ENCODE peak calls at places on chromosomes 5 and 9, in ten cellular contexts. X, H, G, K, N, J, Z, L, O and S are unnamed samples.

GRCh38 chr9:135516132-135516860 is 4.9 kb upstream of the LCN1 start:
- DNase-seq in X (no peak), H (no peak), G (peak), K (no peak), N (no peak), J (peak), Z (no peak), L (no peak), O (no peak), S (no peak)

GRCh38 chr5:171250738-171251137 is 58.3 kb upstream of the TLX3 start:
- DNase-seq in X (no peak), H (no peak), G (no peak), K (no peak), N (no peak), J (no peak), Z (no peak), L (no peak), O (no peak), S (no peak)

GRCh38 chr5:102778478-102778877 is 23.4 kb downstream of the PAM start:
- DNase-seq in X (no peak), H (no peak), G (no peak), K (no peak), N (no peak), J (peak), Z (peak), L (no peak), O (no peak), S (no peak)

GRCh38 chr5:50967388-50968039 is 301.1 kb downstream of the PARP8 start:
- DNase-seq in X (peak), H (peak), G (no peak), K (no peak), N (no peak), J (no peak), Z (no peak), L (peak), O (peak), S (no peak)

GRCh38 chr5:140150201-140150600 is 24.5 kb downstream of the IGIP start:
- DNase-seq in X (no peak), H (no peak), G (no peak), K (no peak), N (no peak), J (no peak), Z (no peak), L (no peak), O (no peak), S (no peak)

GRCh38 chr5:149404746-149405549 is 25.9 kb upstream of the IL17B start:
- DNase-seq in X (no peak), H (peak), G (peak), K (no peak), N (peak), J (no peak), Z (peak), L (no peak), O (no peak), S (no peak)

GRCh38 chr9:113632776-113633590 is 169.5 kb downstream of the RGS3 start:
- DNase-seq in X (no peak), H (no peak), G (peak), K (no peak), N (no peak), J (peak), Z (peak), L (no peak), O (no peak), S (peak)

GRCh38 chr9:131951905-131952304 is 127.8 kb downstream of the MED27 start:
- DNase-seq in X (no peak), H (no peak), G (peak), K (no peak), N (no peak), J (no peak), Z (peak), L (no peak), O (no peak), S (no peak)

GRCh38 chr5:65326912-65327311 is 154.8 kb downstream of the ADAMTS6 start:
- DNase-seq in X (no peak), H (no peak), G (no peak), K (no peak), N (no peak), J (no peak), Z (peak), L (no peak), O (no peak), S (no peak)

GRCh38 chr5:8538813-8539212 is 669.9 kb downstream of the MTRR start:
- DNase-seq in X (no peak), H (no peak), G (no peak), K (no peak), N (no peak), J (no peak), Z (no peak), L (no peak), O (no peak), S (no peak)

GRCh38 chr5:107781451-107781850 is 110.7 kb upstream of the EFNA5 start:
- DNase-seq in X (peak), H (no peak), G (no peak), K (no peak), N (no peak), J (no peak), Z (peak), L (no peak), O (peak), S (no peak)

GRCh38 chr9:121153642-121154041 is 48.0 kb downstream of the RAB14 start:
- DNase-seq in X (no peak), H (no peak), G (no peak), K (no peak), N (no peak), J (no peak), Z (no peak), L (no peak), O (no peak), S (no peak)

GRCh38 chr5:5141625-5142527 is 1.7 kb downstream of the ADAMTS16 start:
- DNase-seq in X (peak), H (peak), G (peak), K (no peak), N (peak), J (peak), Z (peak), L (peak), O (peak), S (no peak)

GRCh38 chr5:109951758-109952157 is 262.0 kb downstream of the MAN2A1 start:
- DNase-seq in X (no peak), H (no peak), G (no peak), K (no peak), N (no peak), J (no peak), Z (no peak), L (no peak), O (no peak), S (no peak)

GRCh38 chr9:135919318-135919717 is 12.0 kb upstream of the CAMSAP1 start:
- DNase-seq in X (no peak), H (no peak), G (no peak), K (no peak), N (no peak), J (no peak), Z (no peak), L (no peak), O (no peak), S (no peak)

GRCh38 chr5:95035891-95036675 is 248.8 kb downstream of the MCTP1 start:
- DNase-seq in X (no peak), H (no peak), G (no peak), K (no peak), N (no peak), J (no peak), Z (no peak), L (no peak), O (no peak), S (no peak)

GRCh38 chr9:99231708-99232107 is 9.6 kb downstream of the SEC61B start:
- DNase-seq in X (no peak), H (peak), G (no peak), K (no peak), N (no peak), J (peak), Z (no peak), L (peak), O (peak), S (no peak)

GRCh38 chr5:2906302-2907090 is 155.0 kb upstream of the IRX2 start:
- DNase-seq in X (no peak), H (no peak), G (no peak), K (no peak), N (no peak), J (no peak), Z (no peak), L (no peak), O (no peak), S (no peak)

GRCh38 chr5:673837-674629 is 19.1 kb downstream of the TPPP start:
- DNase-seq in X (no peak), H (no peak), G (no peak), K (no peak), N (no peak), J (no peak), Z (no peak), L (no peak), O (no peak), S (peak)

GRCh38 chr5:159825551-159826051 is 90.7 kb upstream of the ADRA1B start:
- DNase-seq in X (no peak), H (peak), G (no peak), K (no peak), N (peak), J (no peak), Z (no peak), L (no peak), O (no peak), S (peak)

GRCh38 chr5:167587768-167588167 is 703.7 kb upstream of the WWC1 start:
- DNase-seq in X (no peak), H (peak), G (no peak), K (no peak), N (no peak), J (no peak), Z (peak), L (peak), O (peak), S (no peak)

GRCh38 chr9:135410831-135411473 is 68.6 kb upstream of the PPP1R26 start:
- DNase-seq in X (no peak), H (no peak), G (no peak), K (no peak), N (no peak), J (no peak), Z (no peak), L (no peak), O (no peak), S (no peak)

GRCh38 chr5:142792012-142792864 is 22.1 kb downstream of the ARHGAP26 start:
- DNase-seq in X (no peak), H (no peak), G (no peak), K (no peak), N (no peak), J (no peak), Z (no peak), L (no peak), O (no peak), S (no peak)

GRCh38 chr5:90548069-90548593 is 10.5 kb upstream of the ADGRV1 start:
- DNase-seq in X (peak), H (peak), G (no peak), K (no peak), N (peak), J (no peak), Z (peak), L (no peak), O (peak), S (peak)

GRCh38 chr5:13985736-13986418 is 41.4 kb upstream of the DNAH5 start:
- DNase-seq in X (no peak), H (peak), G (peak), K (no peak), N (peak), J (no peak), Z (peak), L (no peak), O (no peak), S (no peak)

GRCh38 chr5:117594165-117594564 is 1019.5 kb upstream of the SEMA6A start:
- DNase-seq in X (no peak), H (no peak), G (peak), K (no peak), N (no peak), J (no peak), Z (no peak), L (no peak), O (no peak), S (no peak)

DNA sequence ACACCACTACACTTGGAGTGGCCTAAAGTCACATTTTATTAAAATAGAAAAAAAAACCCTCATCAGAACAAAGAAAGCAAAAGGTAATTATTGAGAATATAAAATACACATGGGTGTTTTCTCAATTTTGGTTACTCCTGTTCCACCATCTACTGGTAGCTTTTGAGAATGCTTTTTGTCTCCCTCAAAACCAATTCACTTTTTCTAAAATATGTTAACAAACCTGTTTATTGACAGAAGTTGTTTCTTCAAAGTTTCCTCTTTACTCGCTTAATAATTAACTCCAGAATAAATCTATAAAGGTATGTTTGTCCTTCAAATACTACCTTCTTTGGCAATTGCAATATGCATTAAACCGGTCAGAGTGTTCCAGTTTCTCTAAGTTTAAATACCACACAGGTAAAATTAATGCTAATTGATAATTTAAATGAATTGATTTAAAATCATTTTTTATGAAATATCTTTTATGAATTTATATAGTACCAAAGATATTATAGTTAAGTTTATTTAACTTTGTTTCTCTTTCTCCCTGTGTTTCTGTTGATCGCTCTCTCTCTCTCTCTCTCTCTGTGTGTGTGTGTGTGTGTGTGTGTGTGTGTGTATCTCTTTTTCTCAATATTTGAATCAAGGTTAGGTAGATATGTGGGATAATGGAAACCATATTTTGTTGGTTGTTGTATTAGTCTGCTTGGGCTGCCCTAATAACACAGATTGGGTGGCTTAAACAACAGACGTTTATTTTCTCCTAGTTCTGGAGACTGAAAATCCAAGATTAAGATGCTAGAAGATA is 487.4 kb downstream of the PRDM9 start:
- DNase-seq in X (no peak), H (no peak), G (no peak), K (no peak), N (no peak), J (no peak), Z (no peak), L (no peak), O (no peak), S (no peak)
- TF ChIP-seq CTCF in X (no peak), H (no peak), G (no peak), K (peak), N (peak), J (no peak), Z (no peak), L (peak), O (no peak), S (no peak)

GRCh38 chr5:132868754-132869153 is 2.3 kb downstream of the UQCRQ start:
- DNase-seq in X (no peak), H (no peak), G (no peak), K (no peak), N (no peak), J (no peak), Z (no peak), L (no peak), O (no peak), S (no peak)

GRCh38 chr5:132865668-132866341 is 464 bp downstream of the GDF9 start:
- DNase-seq in X (no peak), H (no peak), G (no peak), K (no peak), N (no peak), J (no peak), Z (no peak), L (no peak), O (no peak), S (no peak)

GRCh38 chr5:132870801-132871200 is 2.7 kb upstream of the LEAP2 start:
- DNase-seq in X (no peak), H (no peak), G (no peak), K (no peak), N (no peak), J (no peak), Z (no peak), L (no peak), O (no peak), S (no peak)

GRCh38 chr5:132867046-132867451 is 607 bp downstream of the UQCRQ start:
- DNase-seq in X (no peak), H (no peak), G (peak), K (no peak), N (no peak), J (no peak), Z (no peak), L (no peak), O (no peak), S (no peak)

GRCh38 chr5:132866342-132867045 is at the start of the genes GDF9 and UQCRQ:
- DNase-seq in X (peak), H (peak), G (peak), K (peak), N (peak), J (peak), Z (peak), L (peak), O (peak), S (peak)
- TF ChIP-seq CTCF in X (no peak), H (no peak), G (no peak), K (no peak), N (peak), J (no peak), Z (peak), L (no peak), O (no peak), S (no peak)

GRCh38 chr5:44951371-44951770 is 142.6 kb downstream of the MRPS30 start:
- DNase-seq in X (no peak), H (no peak), G (no peak), K (no peak), N (no peak), J (no peak), Z (no peak), L (no peak), O (no peak), S (no peak)

GRCh38 chr5:44949687-44950086 is 140.9 kb downstream of the MRPS30 start:
- DNase-seq in X (no peak), H (no peak), G (no peak), K (no peak), N (no peak), J (no peak), Z (no peak), L (no peak), O (no peak), S (no peak)

GRCh38 chr5:44953078-44953477 is 144.3 kb downstream of the MRPS30 start:
- DNase-seq in X (no peak), H (no peak), G (no peak), K (no peak), N (no peak), J (no peak), Z (no peak), L (no peak), O (no peak), S (no peak)

GRCh38 chr5:44952376-44952775 is 143.6 kb downstream of the MRPS30 start:
- DNase-seq in X (no peak), H (peak), G (no peak), K (no peak), N (peak), J (no peak), Z (peak), L (no peak), O (peak), S (no peak)
- TF ChIP-seq CTCF in X (peak), H (peak), G (peak), K (peak), N (peak), J (peak), Z (peak), L (peak), O (peak), S (peak)

GRCh38 chr5:151082274-151082902 is 1.6 kb upstream of the TNIP1 start:
- DNase-seq in X (peak), H (peak), G (no peak), K (no peak), N (no peak), J (no peak), Z (no peak), L (no peak), O (peak), S (no peak)

GRCh38 chr5:151081426-151082273 is 816 bp upstream of the TNIP1 start:
- DNase-seq in X (peak), H (no peak), G (no peak), K (no peak), N (no peak), J (no peak), Z (peak), L (no peak), O (no peak), S (no peak)

GRCh38 chr5:151078490-151079262 is 2.2 kb downstream of the TNIP1 start:
- DNase-seq in X (no peak), H (peak), G (no peak), K (no peak), N (no peak), J (peak), Z (no peak), L (no peak), O (no peak), S (no peak)

GRCh38 chr5:151079838-151080619 is 805 bp downstream of the TNIP1 start:
- DNase-seq in X (no peak), H (peak), G (no peak), K (no peak), N (peak), J (peak), Z (peak), L (no peak), O (peak), S (no peak)

GRCh38 chr5:151080620-151081425 is at the start of gene TNIP1:
- DNase-seq in X (peak), H (peak), G (peak), K (peak), N (peak), J (peak), Z (peak), L (peak), O (peak), S (peak)
- TF ChIP-seq CTCF in X (no peak), H (no peak), G (no peak), K (no peak), N (no peak), J (no peak), Z (no peak), L (no peak), O (no peak), S (no peak)

DNA sequence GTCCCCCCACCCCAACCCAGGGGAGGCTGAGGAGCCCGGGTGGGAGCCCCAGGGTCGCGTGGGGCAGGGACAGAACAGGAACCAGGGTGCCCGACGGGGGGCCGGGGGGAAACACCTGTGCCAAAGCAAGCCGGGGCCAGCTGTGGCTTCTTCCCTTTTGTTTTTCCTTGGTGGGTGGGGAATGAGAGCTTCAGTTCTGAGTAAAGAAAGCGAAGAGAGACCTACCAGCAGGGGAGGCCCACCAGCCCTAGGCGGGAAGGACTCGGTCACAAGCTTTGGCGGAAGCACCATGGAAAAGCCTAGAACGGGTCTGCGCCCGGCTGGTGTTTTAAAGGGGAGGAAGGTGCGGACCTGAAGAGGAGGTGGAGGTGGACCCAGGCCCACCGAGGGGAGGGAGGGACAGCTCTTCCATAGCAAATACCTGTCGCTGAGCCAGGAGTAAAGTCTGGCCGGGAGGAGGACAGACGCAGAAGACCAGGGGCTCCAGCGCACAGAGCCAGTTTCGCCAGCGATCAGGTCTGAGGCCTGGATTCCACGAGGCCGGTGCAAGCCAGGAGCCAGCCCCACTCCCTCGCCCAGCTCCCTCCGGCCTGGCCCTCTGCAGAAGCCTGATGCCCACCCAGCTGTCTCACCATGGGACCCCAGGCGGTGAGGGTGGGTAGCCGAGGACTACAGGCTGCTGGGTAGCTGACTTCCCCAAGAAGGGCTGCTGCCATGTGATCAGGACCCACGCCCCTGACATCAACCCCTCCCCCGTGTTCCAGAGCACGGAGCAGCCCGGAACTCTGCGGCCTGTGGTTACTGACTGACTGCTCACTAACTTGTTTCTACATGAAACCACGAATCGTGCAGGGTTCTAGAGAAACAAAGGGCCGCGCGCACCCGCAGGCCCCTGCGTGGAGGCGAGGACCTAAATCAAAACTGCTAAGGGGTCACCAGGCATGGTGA is 849 bp upstream of the MGAT1 start:
- DNase-seq in X (peak), H (no peak), G (peak), K (no peak), N (no peak), J (peak), Z (no peak), L (no peak), O (peak), S (peak)
- TF ChIP-seq CTCF in X (no peak), H (no peak), G (no peak), K (no peak), N (no peak), J (no peak), Z (peak), L (no peak), O (no peak), S (no peak)

DNA sequence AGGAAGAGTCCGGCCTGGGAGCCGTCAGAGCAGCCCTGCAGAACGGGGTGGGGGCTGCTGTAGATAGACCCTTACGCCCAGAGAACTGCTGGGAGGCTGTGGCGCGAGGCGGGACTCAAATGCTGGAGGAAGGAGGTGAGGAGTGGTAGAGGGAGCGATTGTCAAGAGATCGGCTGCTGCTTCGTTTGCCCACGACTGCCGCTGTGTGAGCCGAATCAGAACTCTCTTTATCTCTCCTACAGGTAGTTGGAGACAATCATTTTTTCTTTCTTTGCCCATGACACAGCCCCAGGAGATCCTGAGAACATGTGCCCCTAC is 446 bp downstream of the ZNF79 start:
- DNase-seq in X (no peak), H (no peak), G (no peak), K (no peak), N (no peak), J (peak), Z (no peak), L (no peak), O (peak), S (no peak)
- TF ChIP-seq CTCF in X (no peak), H (no peak), G (no peak), K (no peak), N (no peak), J (no peak), Z (no peak), L (no peak), O (no peak), S (no peak)

GRCh38 chr5:152978141-152978835 is 512.2 kb upstream of the GRIA1 start:
- DNase-seq in X (no peak), H (no peak), G (no peak), K (no peak), N (no peak), J (no peak), Z (no peak), L (no peak), O (no peak), S (no peak)
- TF ChIP-seq CTCF in X (no peak), H (no peak), G (no peak), K (no peak), N (no peak), J (no peak), Z (no peak), L (no peak), O (no peak), S (no peak)